ENCODE peak calls at places on chromosomes 11 and 22, in five cellular contexts. Z is transverse colon; U is endodermal cell; T is CD4-positive, alpha-beta memory T cell; V is adipocyte. J is an unnamed sample. For H3K4me1, the result is how much of the 10 kb centered on the place peaks cover.

GRCh38 chr11:134384406-134384805 is 27.6 kb downstream of the B3GAT1 start:
- DNase-seq in Z (no peak), U (no peak), T (no peak), V (no peak), J (no peak)

GRCh38 chr22:49291169-49291568 is 536.5 kb downstream of the BRD1 start:
- DNase-seq in Z (no peak), U (peak), T (no peak), V (no peak), J (no peak)

GRCh38 chr11:43989162-43989961 is 46.9 kb downstream of the C11orf96 start:
- DNase-seq in Z (no peak), U (peak), T (no peak), V (no peak), J (peak)

GRCh38 chr22:41995211-41995610 is 3.4 kb upstream of the WBP2NL start:
- DNase-seq in Z (no peak), U (peak), T (no peak), V (no peak), J (peak)

GRCh38 chr11:31421840-31422239 is 52.2 kb downstream of the DNAJC24 start:
- DNase-seq in Z (no peak), U (no peak), T (no peak), V (no peak), J (no peak)

GRCh38 chr11:129947474-129947873 is 52.1 kb upstream of the NFRKB start:
- DNase-seq in Z (no peak), U (peak), T (no peak), V (no peak), J (no peak)

GRCh38 chr11:27847496-27847895 is 147.2 kb upstream of the BDNF start:
- DNase-seq in Z (no peak), U (no peak), T (no peak), V (no peak), J (no peak)

GRCh38 chr11:84628871-84629625 is 998.1 kb downstream of the DLG2 start:
- DNase-seq in Z (no peak), U (no peak), T (no peak), V (no peak), J (no peak)

GRCh38 chr22:45218974-45219373 is 21.7 kb downstream of the KIAA0930 start:
- DNase-seq in Z (no peak), U (no peak), T (peak), V (no peak), J (peak)

GRCh38 chr11:65718964-65719492 is 1.6 kb downstream of the RNASEH2C start:
- DNase-seq in Z (no peak), U (no peak), T (no peak), V (no peak), J (no peak)

GRCh38 chr22:39900306-39901227 is at the start of gene GRAP2:
- DNase-seq in Z (peak), U (no peak), T (peak), V (no peak), J (no peak)

GRCh38 chr11:128598755-128599154 is 11.4 kb upstream of the ETS1 start:
- DNase-seq in Z (no peak), U (no peak), T (no peak), V (peak), J (no peak)

GRCh38 chr11:15901790-15902189 is 454.6 kb downstream of the SOX6 start:
- DNase-seq in Z (peak), U (no peak), T (no peak), V (no peak), J (no peak)

GRCh38 chr11:14435717-14436116 is 63.9 kb downstream of the COPB1 start:
- DNase-seq in Z (no peak), U (no peak), T (no peak), V (no peak), J (no peak)

GRCh38 chr11:116500002-116500832 is 272.6 kb downstream of the BUD13 start:
- DNase-seq in Z (no peak), U (peak), T (no peak), V (no peak), J (no peak)

GRCh38 chr11:11349870-11350325 is 3.2 kb downstream of the CSNK2A3 start:
- DNase-seq in Z (no peak), U (no peak), T (no peak), V (peak), J (peak)

GRCh38 chr22:35921777-35922176 is 106.8 kb downstream of the RBFOX2 start:
- DNase-seq in Z (peak), U (peak), T (peak), V (peak), J (peak)

GRCh38 chr11:123653997-123654565 is 343 bp downstream of the SCN3B start:
- DNase-seq in Z (peak), U (peak), T (no peak), V (peak), J (peak)

GRCh38 chr11:74710291-74710938 is 20.8 kb downstream of the CHRDL2 start:
- DNase-seq in Z (no peak), U (peak), T (no peak), V (peak), J (no peak)

GRCh38 chr22:41085842-41086241 is 6.5 kb upstream of the EP300 start:
- DNase-seq in Z (no peak), U (no peak), T (no peak), V (no peak), J (no peak)

GRCh38 chr11:22787565-22788162 is 41.9 kb downstream of the SVIP start:
- DNase-seq in Z (peak), U (peak), T (peak), V (peak), J (no peak)

GRCh38 chr22:32528984-32529982 is 54.7 kb downstream of the FBXO7 start:
- DNase-seq in Z (peak), U (peak), T (peak), V (peak), J (peak)

GRCh38 chr11:110463153-110463552 is 33.4 kb downstream of the FDX1 start:
- DNase-seq in Z (peak), U (peak), T (no peak), V (peak), J (peak)

GRCh38 chr11:23976369-23976768 is 520.5 kb upstream of the LUZP2 start:
- DNase-seq in Z (no peak), U (no peak), T (no peak), V (no peak), J (peak)

GRCh38 chr22:50112151-50113118 is 22.6 kb downstream of the MOV10L1 start:
- DNase-seq in Z (no peak), U (no peak), T (no peak), V (peak), J (peak)

GRCh38 chr22:43011079-43011478 is 3.9 kb downstream of the PACSIN2 start:
- DNase-seq in Z (no peak), U (peak), T (no peak), V (no peak), J (no peak)

GRCh38 chr22:44583076-44583760 is 85.2 kb upstream of the RTL6 start:
- DNase-seq in Z (no peak), U (peak), T (no peak), V (no peak), J (peak)

GRCh38 chr11:70607561-70607960 is 209.2 kb downstream of the CTTN start:
- DNase-seq in Z (no peak), U (no peak), T (no peak), V (no peak), J (no peak)

GRCh38 chr11:96306933-96307747 is 35.9 kb downstream of the MAML2 start:
- DNase-seq in Z (peak), U (peak), T (no peak), V (peak), J (peak)

GRCh38 chr22:46574993-46575914 is 37.8 kb upstream of the CELSR1 start:
- DNase-seq in Z (peak), U (peak), T (no peak), V (no peak), J (peak)

GRCh38 chr22:23226497-23226850 is 46.2 kb downstream of the BCR start:
- DNase-seq in Z (no peak), U (no peak), T (no peak), V (no peak), J (no peak)

GRCh38 chr11:12263141-12263693 is 114.2 kb upstream of the PARVA start:
- DNase-seq in Z (no peak), U (no peak), T (no peak), V (no peak), J (peak)

GRCh38 chr11:82995754-82996398 is 75.8 kb downstream of the RAB30 start:
- DNase-seq in Z (no peak), U (no peak), T (no peak), V (peak), J (no peak)

GRCh38 chr11:63761173-63761572 is 7.4 kb downstream of the ZFTA start:
- DNase-seq in Z (no peak), U (peak), T (no peak), V (no peak), J (peak)

GRCh38 chr11:66316849-66317251 is at the start of gene CD248:
- DNase-seq in Z (peak), U (peak), T (no peak), V (peak), J (peak)

GRCh38 chr22:45425531-45426265 is 12.2 kb downstream of the RIBC2 start:
- DNase-seq in Z (no peak), U (no peak), T (no peak), V (no peak), J (no peak)

GRCh38 chr11:1125803-1126202 is 31.9 kb upstream of the MUC5AC start:
- DNase-seq in Z (no peak), U (peak), T (no peak), V (no peak), J (peak)
- H3K4me1 ChIP-seq in Z (under half), U (under half), T (under half), V (under half), J (under half)

DNA sequence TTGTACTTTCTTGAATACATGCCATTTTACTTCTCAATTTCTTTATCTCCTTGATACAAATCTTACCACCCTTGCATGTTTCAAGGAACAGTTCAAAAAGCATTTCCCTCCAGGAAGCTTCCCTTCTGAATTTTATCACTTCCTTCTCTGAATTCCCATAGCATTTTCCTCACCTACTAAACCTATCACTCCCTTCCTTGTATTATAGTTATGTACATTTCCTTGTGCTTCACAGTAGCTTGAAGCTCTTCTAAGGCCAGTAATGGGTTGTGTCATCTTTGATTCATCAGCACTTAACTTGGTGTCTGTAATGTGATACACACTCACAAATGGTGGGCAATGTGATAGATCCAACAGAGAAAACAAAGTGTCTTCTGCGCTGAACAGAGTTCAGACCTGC is 127.5 kb downstream of the CCDC81 start:
- DNase-seq in Z (no peak), U (no peak), T (no peak), V (no peak), J (no peak)
- H3K4me1 ChIP-seq in Z (under half), U (under half), T (under half), V (under half), J (under half)

DNA sequence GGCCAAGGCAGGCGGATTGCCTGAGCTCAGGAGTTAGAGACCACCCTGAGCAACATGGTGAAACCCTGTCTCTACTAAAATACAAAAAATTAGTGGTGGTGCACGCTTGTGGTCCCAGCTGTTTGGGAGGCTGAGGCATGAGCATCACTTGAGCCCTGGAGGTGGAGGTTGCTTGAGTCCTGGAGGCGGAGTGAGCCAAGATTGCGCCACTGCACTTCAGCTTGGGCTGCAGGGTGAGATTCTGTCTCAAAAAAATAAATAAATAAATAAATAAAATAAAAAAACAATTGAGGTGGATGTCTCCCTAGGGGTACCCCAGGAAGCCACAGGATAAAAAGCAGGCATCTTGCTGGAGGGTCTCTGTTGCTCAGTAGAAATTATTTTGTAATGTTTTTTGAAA is 14.1 kb downstream of the PTPRJ start:
- DNase-seq in Z (no peak), U (no peak), T (no peak), V (no peak), J (no peak)
- H3K4me1 ChIP-seq in Z (under half), U (under half), T (half or more), V (under half), J (under half)

GRCh38 chr22:30234786-30235470 is 11.6 kb downstream of the LIF start:
- DNase-seq in Z (no peak), U (peak), T (no peak), V (peak), J (peak)

GRCh38 chr22:30235687-30236170 is 10.8 kb downstream of the LIF start:
- DNase-seq in Z (no peak), U (peak), T (no peak), V (peak), J (peak)

GRCh38 chr22:30238661-30239420 is 7.7 kb downstream of the LIF start:
- DNase-seq in Z (peak), U (peak), T (no peak), V (peak), J (peak)

GRCh38 chr22:30238136-30238535 is 8.4 kb downstream of the LIF start:
- DNase-seq in Z (no peak), U (no peak), T (no peak), V (no peak), J (peak)

DNA sequence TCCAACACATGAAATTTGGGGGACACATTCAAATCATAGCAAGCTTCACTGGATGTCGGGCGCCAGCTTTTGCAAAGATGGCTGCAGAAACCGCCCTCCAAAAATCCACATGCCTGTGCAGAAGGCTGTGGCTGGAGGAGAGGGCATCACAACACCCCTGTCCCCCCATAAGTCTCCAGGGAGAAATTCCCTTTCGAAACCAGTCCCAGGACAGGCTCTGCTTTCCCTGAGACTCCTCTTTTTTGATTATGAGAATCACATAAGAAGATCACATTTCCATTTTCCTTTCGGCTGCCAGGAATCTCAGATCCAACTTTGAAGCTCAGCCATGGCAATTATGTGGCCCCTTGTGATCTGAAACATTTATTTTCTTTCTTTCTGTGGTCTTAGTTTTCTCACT is 9.7 kb downstream of the LIF start:
- DNase-seq in Z (no peak), U (no peak), T (no peak), V (no peak), J (peak)
- H3K4me1 ChIP-seq in Z (under half), U (under half), T (under half), V (under half), J (under half)

GRCh38 chr11:68011046-68011943 is 1.2 kb downstream of the ALDH3B1 start:
- DNase-seq in Z (no peak), U (no peak), T (no peak), V (no peak), J (no peak)
- H3K4me1 ChIP-seq in Z (under half), U (under half), T (under half), V (half or more), J (half or more)

DNA sequence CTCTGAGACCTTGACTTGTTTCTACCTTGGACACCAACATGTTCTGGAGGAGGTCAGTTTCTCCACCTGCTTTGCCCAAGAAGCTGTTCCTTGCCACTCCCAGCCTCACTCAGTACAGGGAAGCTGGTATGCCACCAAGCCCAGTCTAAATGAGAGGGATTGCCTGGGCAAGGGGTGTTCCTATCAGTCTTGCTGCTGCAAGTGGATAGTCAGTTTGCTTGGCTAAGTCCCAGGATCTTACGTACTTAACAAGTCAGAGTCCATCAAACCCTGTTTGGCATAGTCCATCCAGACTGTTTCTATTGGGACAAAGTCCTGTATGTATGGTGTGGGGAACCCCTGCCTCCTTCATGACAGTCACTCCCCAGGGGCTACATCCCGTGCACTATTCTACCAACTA is 66.6 kb downstream of the RPL27A start:
- DNase-seq in Z (peak), U (no peak), T (no peak), V (no peak), J (no peak)
- H3K4me1 ChIP-seq in Z (under half), U (under half), T (under half), V (under half), J (under half)

GRCh38 chr22:20018001-20018400 is 1.4 kb upstream of the ARVCF start:
- DNase-seq in Z (no peak), U (no peak), T (no peak), V (no peak), J (peak)

GRCh38 chr22:20017622-20017958 is 967 bp upstream of the ARVCF start:
- DNase-seq in Z (no peak), U (no peak), T (no peak), V (no peak), J (peak)

GRCh38 chr22:20021196-20022181 is 579 bp downstream of the TANGO2 start:
- DNase-seq in Z (peak), U (peak), T (no peak), V (peak), J (peak)

GRCh38 chr22:20020533-20021195 is at the start of gene TANGO2:
- DNase-seq in Z (peak), U (peak), T (peak), V (peak), J (peak)

DNA sequence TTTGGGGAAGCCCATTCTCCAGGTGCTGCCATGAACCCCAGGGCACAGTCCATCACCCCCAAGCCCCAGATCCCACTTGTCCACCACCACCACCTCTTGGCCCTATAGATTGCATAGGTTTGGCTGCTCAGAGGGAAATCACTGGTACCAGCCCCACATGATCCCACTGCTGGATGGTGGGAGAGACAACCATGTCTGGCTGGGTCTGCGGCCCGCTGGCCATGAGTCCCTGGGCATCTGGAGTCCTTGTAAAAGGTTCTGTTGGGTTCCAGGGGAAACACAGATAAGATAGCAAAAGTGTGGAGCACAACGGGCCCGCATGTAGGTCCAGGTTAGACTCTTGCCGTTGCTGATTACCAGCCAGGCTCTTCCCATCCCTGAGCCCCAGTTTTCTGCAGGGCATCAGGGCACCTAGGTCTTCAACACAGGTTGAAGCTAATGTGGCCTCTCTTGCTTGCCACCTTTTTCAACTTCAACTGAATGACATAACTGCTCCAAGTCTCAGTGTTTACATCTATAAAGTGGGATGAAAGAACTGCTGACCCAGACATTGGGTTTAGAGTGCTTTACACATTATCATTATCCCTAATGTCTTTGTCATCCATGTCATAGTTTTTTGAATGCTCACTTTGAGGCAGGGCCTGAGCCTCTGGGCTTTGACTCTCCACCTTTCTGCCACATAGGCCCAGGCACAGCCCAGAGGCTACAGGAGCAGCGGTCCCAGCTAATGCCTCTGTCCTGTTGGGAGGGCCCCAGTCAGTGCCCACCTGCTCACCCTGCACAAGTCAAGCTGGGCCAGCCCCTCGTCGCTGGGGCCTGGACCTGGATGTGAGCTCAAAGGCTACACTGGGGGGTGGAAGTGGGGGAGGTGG is 1.0 kb upstream of the TANGO2 start:
- DNase-seq in Z (no peak), U (no peak), T (no peak), V (no peak), J (peak)
- H3K4me1 ChIP-seq in Z (under half), U (under half), T (half or more), V (under half), J (under half)

J was measured in osteoblast.